ENCODE peak calls at places on chromosome 1, in four cellular contexts. D is tibial artery; K is HEK293T; Q is activated naive CD4-positive, alpha-beta T cell treated with anti-CD3 and anti-CD28 coated beads, Interleukin-2, amount 50 U/mL, for 72 hours. U is an unnamed sample.
A peak's percentile ranks its signal among the peaks of the same experiment; 100 is the strongest.

GRCh38 chr1:64981602-64981981 is 15.2 kb upstream of the JAK1 start:
- DNase-seq in D (no peak), K (no peak), Q (no peak), U (no peak)

GRCh38 chr1:52659851-52660596 is 27.1 kb downstream of the SHISAL2A start:
- DNase-seq in D (no peak), K (no peak), Q (no peak), U (no peak)

GRCh38 chr1:174301295-174302077 is 142.2 kb downstream of the RABGAP1L start:
- DNase-seq in D (no peak), K (no peak), Q (no peak), U (no peak)

GRCh38 chr1:30051777-30052176 is 671.6 kb downstream of the MATN1 start:
- DNase-seq in D (no peak), K (no peak), Q (no peak), U (peak; percentile 48)

GRCh38 chr1:33396188-33397124 is 34.4 kb downstream of the PHC2 start:
- DNase-seq in D (no peak), K (no peak), Q (no peak), U (no peak)

GRCh38 chr1:238060046-238060445 is 169.3 kb upstream of the ZP4 start:
- DNase-seq in D (no peak), K (no peak), Q (no peak), U (no peak)

GRCh38 chr1:26203642-26204318 is 13.4 kb downstream of the CATSPER4 start:
- DNase-seq in D (no peak), K (no peak), Q (no peak), U (no peak)

GRCh38 chr1:40763742-40764532 is 19.6 kb upstream of the KCNQ4 start:
- DNase-seq in D (no peak), K (no peak), Q (no peak), U (no peak)